ENCODE peak calls at places on chromosomes 16 and 17, in five cellular contexts. B is heart left ventricle, H is esophagus squamous epithelium, M is prostate gland, C is breast epithelium. P is an unnamed sample.

GRCh38 chr16:49546735-49547134 is 173.1 kb downstream of the C16orf78 start:
- DNase-seq in C (no peak), M (no peak), B (no peak), H (no peak), P (no peak)

GRCh38 chr17:21464611-21465021 is 88.5 kb downstream of the KCNJ12 start:
- DNase-seq in B (no peak), C (no peak), H (no peak), M (no peak), P (no peak)

GRCh38 chr16:35713762-35714650 is 2254.6 kb downstream of the TP53TG3F start:
- DNase-seq in H (no peak), B (peak), C (no peak), M (no peak), P (peak)

GRCh38 chr17:3585826-3586225 is 23.4 kb downstream of the TRPV1 start:
- DNase-seq in M (no peak), H (no peak), B (no peak), C (no peak), P (no peak)

GRCh38 chr16:14961405-14962186 is 13.2 kb upstream of the PDXDC1 start:
- DNase-seq in M (no peak), H (no peak), C (no peak), B (no peak), P (no peak)

GRCh38 chr16:84423416-84423837 is 55.1 kb downstream of the ATP2C2 start:
- DNase-seq in C (no peak), M (no peak), B (no peak), H (no peak), P (no peak)

GRCh38 chr16:50301626-50302471 is 35.5 kb downstream of the ADCY7 start:
- DNase-seq in H (no peak), C (no peak), B (no peak), M (no peak), P (peak)

GRCh38 chr16:15641753-15642556 is 999 bp downstream of the MARF1 start:
- DNase-seq in M (no peak), C (no peak), B (no peak), H (no peak), P (no peak)

GRCh38 chr17:3474212-3474611 is 1.6 kb upstream of the ASPA start:
- DNase-seq in M (no peak), B (no peak), C (no peak), H (no peak), P (no peak)

GRCh38 chr17:34892864-34893263 is 68.4 kb downstream of the CCT6B start:
- DNase-seq in B (no peak), H (no peak), M (no peak), C (no peak), P (no peak)

GRCh38 chr16:66516172-66516807 is 33.6 kb downstream of the TK2 start:
- DNase-seq in M (no peak), C (no peak), B (no peak), H (no peak), P (no peak)
- H3K4me3 ChIP-seq in M (no peak), C (no peak), B (no peak), H (no peak), P (no peak)

GRCh38 chr16:86528061-86528929 is 18.0 kb downstream of the FOXF1 start:
- DNase-seq in C (no peak), H (no peak), B (no peak), M (no peak), P (peak)
- TF ChIP-seq CTCF in C (no peak), H (no peak), B (no peak), M (no peak), P (no peak)

DNA sequence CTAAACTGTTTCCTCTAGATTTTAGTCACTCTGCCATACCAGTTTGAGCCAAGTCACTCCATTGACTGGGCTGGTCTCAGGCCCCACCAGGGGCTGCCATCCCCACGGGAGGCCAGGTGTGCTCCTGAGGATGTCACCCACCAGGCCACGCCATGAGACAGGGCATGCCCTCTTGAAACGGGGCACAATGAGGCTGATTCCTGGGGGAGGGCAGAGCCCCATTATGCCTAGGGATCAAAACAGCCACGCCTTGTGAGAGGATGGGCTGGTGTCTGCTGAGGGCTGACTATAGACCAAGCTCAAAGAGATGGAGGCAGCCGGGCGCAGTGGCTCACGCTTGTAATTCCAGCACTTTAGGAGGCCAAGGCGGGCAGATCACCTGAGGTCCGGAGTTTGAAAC is 21.5 kb downstream of the GINS2 start:
- DNase-seq in H (no peak), B (no peak), M (no peak), C (no peak), P (no peak)
- TF ChIP-seq POLR2A in H (no peak), B (no peak), M (no peak), C (no peak), P (no peak)

GRCh38 chr16:48365601-48366164 is 19.5 kb downstream of the SIAH1 start:
- DNase-seq in C (peak), H (peak), B (peak), M (peak), P (peak)

GRCh38 chr16:48366165-48367093 is 18.8 kb downstream of the SIAH1 start:
- DNase-seq in H (no peak), M (peak), B (no peak), C (peak), P (no peak)

GRCh38 chr16:48361540-48361939 is 23.7 kb downstream of the SIAH1 start:
- DNase-seq in H (no peak), B (no peak), M (no peak), C (no peak), P (no peak)

GRCh38 chr16:48367443-48368049 is 17.7 kb downstream of the SIAH1 start:
- DNase-seq in C (no peak), H (no peak), B (no peak), M (no peak), P (no peak)

GRCh38 chr16:48365030-48365600 is 20.1 kb downstream of the SIAH1 start:
- DNase-seq in H (no peak), B (no peak), M (peak), C (no peak), P (no peak)
- H3K4me3 ChIP-seq in H (peak), B (peak), M (peak), C (peak), P (peak)

DNA sequence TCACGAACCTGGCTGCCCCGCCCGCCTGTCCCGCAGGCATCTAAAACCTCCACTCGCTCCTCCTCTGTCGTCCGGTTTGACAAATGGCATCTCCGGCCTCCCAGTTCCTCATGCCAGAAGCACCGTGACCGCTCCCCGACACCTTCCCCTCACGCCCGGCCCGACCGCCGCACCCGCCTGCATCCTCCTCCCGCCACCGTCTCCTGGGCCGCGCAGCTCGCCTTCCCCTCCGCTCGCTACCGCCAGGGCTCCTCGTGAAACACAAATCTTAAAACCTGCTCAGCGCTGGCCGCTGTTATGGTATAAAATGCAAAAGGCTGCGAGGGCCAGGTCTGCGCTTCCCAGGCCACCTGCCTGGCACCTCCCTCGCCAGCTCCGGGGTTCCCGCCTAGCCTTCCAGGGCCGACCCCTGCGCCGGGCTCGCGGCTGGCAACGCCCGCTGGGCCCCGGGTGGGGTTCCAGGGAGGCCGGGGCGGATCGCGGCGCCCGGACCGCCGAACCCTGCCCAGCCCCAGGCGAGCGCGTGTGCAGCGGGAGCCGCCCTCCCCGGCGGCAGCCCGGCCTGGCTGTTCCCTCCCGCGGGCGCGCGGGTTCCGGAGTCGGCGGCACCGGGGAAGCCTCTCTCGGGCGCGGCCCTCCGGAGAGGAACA is 488 bp downstream of the SPSB3 start:
- DNase-seq in H (no peak), M (no peak), B (peak), C (no peak), P (no peak)
- TF ChIP-seq CTCF in H (no peak), M (peak), B (no peak), C (peak), P (no peak)

GRCh38 chr16:20001856-20002707 is 71.6 kb downstream of the GPR139 start:
- DNase-seq in C (no peak), H (no peak), M (no peak), B (no peak), P (no peak)

GRCh38 chr16:20004931-20005330 is 68.8 kb downstream of the GPR139 start:
- DNase-seq in H (no peak), M (no peak), C (no peak), B (no peak), P (no peak)

GRCh38 chr16:19997734-19998133 is 76.0 kb downstream of the GPR139 start:
- DNase-seq in C (no peak), H (no peak), B (no peak), M (no peak), P (no peak)

GRCh38 chr16:19997264-19997663 is 76.4 kb downstream of the GPR139 start:
- DNase-seq in B (no peak), M (no peak), C (no peak), H (no peak), P (no peak)

GRCh38 chr16:20002936-20003335 is 70.8 kb downstream of the GPR139 start:
- DNase-seq in B (no peak), C (no peak), H (no peak), M (no peak), P (no peak)
- TF ChIP-seq POLR2A in B (no peak), C (no peak), H (no peak), M (no peak), P (no peak)

GRCh38 chr17:5120036-5120435 is 4.2 kb downstream of the USP6 start:
- DNase-seq in H (no peak), B (no peak), M (no peak), C (no peak), P (no peak)

GRCh38 chr17:5122586-5123342 is 6.9 kb downstream of the USP6 start:
- DNase-seq in C (peak), H (no peak), M (no peak), B (no peak), P (peak)

GRCh38 chr17:5126719-5127488 is 11.1 kb downstream of the USP6 start:
- DNase-seq in C (peak), B (no peak), M (no peak), H (no peak), P (peak)

GRCh38 chr17:5121186-5121841 is 5.5 kb downstream of the USP6 start:
- DNase-seq in H (no peak), B (no peak), C (no peak), M (no peak), P (peak)

DNA sequence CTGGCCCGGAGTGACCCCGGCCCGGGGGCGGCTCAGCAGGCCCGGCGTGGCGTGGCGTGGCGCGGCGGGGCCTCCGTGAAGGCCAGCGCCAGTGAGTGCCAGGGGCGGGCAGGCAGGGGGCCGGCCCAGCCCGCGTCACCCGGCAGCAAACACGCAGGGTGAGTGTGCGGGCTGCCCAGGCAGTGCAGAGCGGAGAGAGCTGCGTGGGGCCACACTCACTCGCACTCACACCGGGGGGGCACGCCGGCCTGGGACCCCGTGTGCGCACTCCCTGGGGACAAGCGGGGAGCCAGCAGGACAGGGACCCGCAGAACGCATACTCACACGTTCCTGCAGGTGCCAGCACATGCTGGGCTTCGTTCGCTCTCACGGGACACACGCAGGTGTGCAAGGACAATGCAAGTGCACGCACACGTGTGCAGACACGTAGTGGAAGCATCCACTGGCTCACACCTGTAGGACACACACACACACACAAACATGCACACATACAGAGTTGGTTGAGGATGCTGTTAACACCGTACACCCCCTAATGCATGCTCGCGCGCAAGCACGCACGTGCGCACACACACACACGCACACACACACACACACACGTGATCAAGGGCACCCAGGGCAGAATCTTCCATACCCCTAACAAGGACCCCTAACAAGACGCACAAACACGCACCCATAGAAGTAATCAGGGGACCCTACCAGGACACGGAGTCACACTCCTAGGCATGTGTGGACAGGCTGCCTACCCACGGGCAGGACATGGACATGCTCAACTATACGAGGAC is 7.7 kb downstream of the USP6 start:
- DNase-seq in B (no peak), M (no peak), C (peak), H (no peak), P (peak)
- H3K4me3 ChIP-seq in B (peak), M (peak), C (peak), H (peak), P (peak)

GRCh38 chr17:20226814-20227482 is 217.8 kb downstream of the SPECC1 start:
- DNase-seq in B (peak), C (peak), H (no peak), M (peak), P (peak)

GRCh38 chr17:20223808-20224328 is 214.7 kb downstream of the SPECC1 start:
- DNase-seq in B (no peak), C (no peak), H (no peak), M (no peak), P (no peak)

GRCh38 chr17:20228410-20228809 is 219.3 kb downstream of the SPECC1 start:
- DNase-seq in H (no peak), B (no peak), M (no peak), C (no peak), P (no peak)

GRCh38 chr17:20224379-20224778 is 215.2 kb downstream of the SPECC1 start:
- DNase-seq in B (no peak), C (no peak), M (no peak), H (no peak), P (no peak)

DNA sequence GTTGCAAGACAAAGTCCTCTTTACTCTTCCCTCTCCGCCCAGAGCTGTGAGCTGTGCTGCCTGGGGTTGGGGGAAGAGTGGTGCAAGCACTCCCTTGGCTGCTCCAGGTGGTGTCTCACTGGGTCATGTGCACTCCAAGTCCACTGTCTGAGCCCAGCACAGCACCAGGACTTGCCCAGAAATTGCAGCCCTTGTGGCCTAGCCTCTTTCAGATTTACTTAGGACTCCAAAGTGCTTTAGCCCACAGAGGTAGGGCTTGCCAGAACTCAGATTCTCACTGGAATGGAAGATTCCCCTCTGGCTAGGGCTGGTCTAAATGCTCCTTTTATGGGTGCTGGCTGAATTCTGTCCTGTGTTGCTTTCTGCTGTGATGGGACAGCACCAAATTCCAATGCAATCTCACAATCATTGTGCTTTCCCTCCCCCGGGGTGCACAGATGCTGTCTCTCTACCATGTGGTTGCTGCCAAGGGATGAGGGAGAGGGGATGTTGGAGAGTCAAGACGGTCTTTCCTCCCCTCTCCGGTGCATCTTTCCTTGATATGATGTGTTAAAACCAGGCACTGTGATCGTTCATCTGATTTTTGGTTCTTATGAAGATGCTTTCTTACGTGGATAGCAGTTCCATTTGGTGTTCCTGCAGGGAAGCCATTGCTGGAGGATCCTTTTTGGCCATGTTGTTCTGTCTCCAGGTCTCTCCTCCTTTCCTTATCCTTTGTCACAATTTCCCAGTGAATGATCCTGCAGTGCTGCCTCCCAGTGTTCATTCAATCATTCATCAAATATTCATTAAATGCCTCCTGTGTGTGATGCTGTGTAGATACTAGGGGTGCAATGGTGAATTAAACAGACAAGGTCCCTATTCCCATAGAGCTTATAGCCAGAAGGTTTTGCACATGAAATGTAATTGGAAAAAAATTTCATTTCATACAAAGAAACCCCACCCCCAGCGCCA is 216.3 kb downstream of the SPECC1 start:
- DNase-seq in B (no peak), C (no peak), H (no peak), M (no peak), P (no peak)
- TF ChIP-seq CTCF in B (no peak), C (no peak), H (no peak), M (no peak), P (no peak)

DNA sequence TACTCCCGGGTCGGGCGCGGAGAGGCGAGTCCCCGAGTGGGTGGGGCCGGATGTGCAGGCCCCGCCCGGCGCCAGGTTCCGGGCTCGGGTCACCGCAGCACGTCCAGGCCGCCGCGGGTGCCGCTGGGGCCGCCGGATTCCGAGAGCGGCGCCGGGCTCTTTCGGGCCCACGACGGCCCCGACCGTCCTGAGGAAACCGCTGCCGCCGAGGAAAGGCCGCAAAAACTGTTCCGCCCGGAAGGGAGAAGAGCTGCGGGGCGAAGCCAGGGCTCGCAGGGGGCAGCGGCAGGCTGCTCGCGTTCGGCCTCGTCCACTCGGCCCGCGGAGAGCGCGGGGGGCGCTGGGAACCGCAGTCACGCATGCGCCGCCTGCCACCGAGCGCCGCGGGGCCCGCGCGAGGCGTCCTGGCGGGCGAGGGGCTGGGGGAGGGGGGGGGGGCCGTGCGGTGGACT is at the start of gene ZKSCAN2:
- DNase-seq in H (peak), B (peak), M (peak), C (peak), P (peak)
- TF ChIP-seq POLR2A in H (peak), B (peak), M (peak), C (peak), P (peak)

GRCh38 chr17:79027925-79028491 is 4.0 kb downstream of the C1QTNF1 start:
- DNase-seq in M (no peak), B (peak), C (no peak), H (no peak), P (peak)

GRCh38 chr17:79026345-79027273 is 2.6 kb downstream of the C1QTNF1 start:
- DNase-seq in C (peak), B (peak), M (no peak), H (no peak), P (peak)

GRCh38 chr17:79029327-79030009 is 5.5 kb downstream of the C1QTNF1 start:
- DNase-seq in C (no peak), M (no peak), H (no peak), B (peak), P (peak)

GRCh38 chr17:79028496-79029326 is 4.7 kb downstream of the C1QTNF1 start:
- DNase-seq in M (no peak), H (no peak), B (peak), C (no peak), P (no peak)

GRCh38 chr17:79027274-79027924 is 3.4 kb downstream of the C1QTNF1 start:
- DNase-seq in C (no peak), H (no peak), B (peak), M (no peak), P (peak)
- H3K4me3 ChIP-seq in C (peak), H (no peak), B (no peak), M (no peak), P (peak)

P was measured in suprapubic skin.